ENCODE peak calls at places on chromosomes 2 and 18, in seven cellular contexts. One of them, this sample, is unnamed.

GRCh38 chr2:196380575-196380974 is 209.2 kb upstream of the STK17B start:
- DNase-seq in stomach: no peak
- DNase-seq in RWPE1: no peak
- DNase-seq in iPS DF 6.9: no peak
- DNase-seq in sigmoid colon: no peak
- DNase-seq in CD4-positive, alpha-beta memory T cell: no peak
- DNase-seq in fibroblast of lung: no peak
- DNase-seq in this sample: no peak

GRCh38 chr2:203690110-203691047 is 16.1 kb upstream of the CD28 start:
- DNase-seq in fibroblast of lung: peak
- DNase-seq in CD4-positive, alpha-beta memory T cell: no peak
- DNase-seq in RWPE1: no peak
- DNase-seq in stomach: no peak
- DNase-seq in sigmoid colon: no peak
- DNase-seq in iPS DF 6.9: no peak
- DNase-seq in this sample: no peak

GRCh38 chr2:105856576-105856975 is 111.9 kb downstream of the NCK2 start:
- DNase-seq in sigmoid colon: no peak
- DNase-seq in stomach: no peak
- DNase-seq in CD4-positive, alpha-beta memory T cell: peak
- DNase-seq in iPS DF 6.9: no peak
- DNase-seq in RWPE1: peak
- DNase-seq in fibroblast of lung: no peak
- DNase-seq in this sample: no peak

GRCh38 chr2:219228745-219229374 is 576 bp downstream of the ATG9A start:
- DNase-seq in stomach: no peak
- DNase-seq in iPS DF 6.9: no peak
- DNase-seq in RWPE1: no peak
- DNase-seq in sigmoid colon: peak
- DNase-seq in CD4-positive, alpha-beta memory T cell: no peak
- DNase-seq in fibroblast of lung: no peak
- DNase-seq in this sample: no peak

GRCh38 chr2:64325852-64326577 is 127.9 kb upstream of the LGALSL start:
- DNase-seq in iPS DF 6.9: no peak
- DNase-seq in sigmoid colon: no peak
- DNase-seq in fibroblast of lung: no peak
- DNase-seq in CD4-positive, alpha-beta memory T cell: peak
- DNase-seq in RWPE1: no peak
- DNase-seq in stomach: no peak
- DNase-seq in this sample: no peak

GRCh38 chr2:182921234-182921633 is 54.8 kb upstream of the FRZB start:
- DNase-seq in sigmoid colon: no peak
- DNase-seq in RWPE1: no peak
- DNase-seq in fibroblast of lung: no peak
- DNase-seq in CD4-positive, alpha-beta memory T cell: no peak
- DNase-seq in stomach: no peak
- DNase-seq in iPS DF 6.9: no peak
- DNase-seq in this sample: no peak

GRCh38 chr18:63981719-63982118 is 11.8 kb downstream of the SERPINB8 start:
- DNase-seq in stomach: no peak
- DNase-seq in fibroblast of lung: no peak
- DNase-seq in CD4-positive, alpha-beta memory T cell: no peak
- DNase-seq in sigmoid colon: no peak
- DNase-seq in RWPE1: no peak
- DNase-seq in iPS DF 6.9: no peak
- DNase-seq in this sample: no peak

GRCh38 chr2:159939946-159940345 is 122.5 kb downstream of the PLA2R1 start:
- DNase-seq in RWPE1: peak
- DNase-seq in stomach: no peak
- DNase-seq in fibroblast of lung: peak
- DNase-seq in CD4-positive, alpha-beta memory T cell: no peak
- DNase-seq in sigmoid colon: no peak
- DNase-seq in iPS DF 6.9: no peak
- DNase-seq in this sample: no peak

GRCh38 chr18:25786778-25787177 is 303.6 kb downstream of the SS18 start:
- DNase-seq in stomach: no peak
- DNase-seq in RWPE1: no peak
- DNase-seq in iPS DF 6.9: no peak
- DNase-seq in sigmoid colon: no peak
- DNase-seq in CD4-positive, alpha-beta memory T cell: no peak
- DNase-seq in fibroblast of lung: peak
- DNase-seq in this sample: no peak

GRCh38 chr2:39118786-39119499 is 1.9 kb downstream of the SOS1 start:
- DNase-seq in fibroblast of lung: peak
- DNase-seq in CD4-positive, alpha-beta memory T cell: peak
- DNase-seq in iPS DF 6.9: no peak
- DNase-seq in stomach: no peak
- DNase-seq in RWPE1: peak
- DNase-seq in sigmoid colon: no peak
- DNase-seq in this sample: no peak

GRCh38 chr18:29225351-29225750 is 1048.4 kb upstream of the CDH2 start:
- DNase-seq in CD4-positive, alpha-beta memory T cell: no peak
- DNase-seq in stomach: no peak
- DNase-seq in iPS DF 6.9: no peak
- DNase-seq in fibroblast of lung: peak
- DNase-seq in sigmoid colon: no peak
- DNase-seq in RWPE1: no peak
- DNase-seq in this sample: no peak

GRCh38 chr2:127056086-127056485 is 50.9 kb downstream of the BIN1 start:
- DNase-seq in stomach: no peak
- DNase-seq in fibroblast of lung: no peak
- DNase-seq in iPS DF 6.9: no peak
- DNase-seq in sigmoid colon: no peak
- DNase-seq in RWPE1: no peak
- DNase-seq in CD4-positive, alpha-beta memory T cell: no peak
- DNase-seq in this sample: no peak
- H3K27ac ChIP-seq in stomach: no peak
- H3K27ac ChIP-seq in fibroblast of lung: no peak
- H3K27ac ChIP-seq in iPS DF 6.9: no peak
- H3K27ac ChIP-seq in sigmoid colon: no peak
- H3K27ac ChIP-seq in RWPE1: no peak
- H3K27ac ChIP-seq in CD4-positive, alpha-beta memory T cell: no peak
- H3K27ac ChIP-seq in this sample: no peak

GRCh38 chr2:27914046-27914792 is 23.7 kb downstream of the BABAM2 start:
- DNase-seq in fibroblast of lung: no peak
- DNase-seq in CD4-positive, alpha-beta memory T cell: no peak
- DNase-seq in stomach: no peak
- DNase-seq in RWPE1: no peak
- DNase-seq in sigmoid colon: no peak
- DNase-seq in iPS DF 6.9: no peak
- DNase-seq in this sample: no peak
- H3K27ac ChIP-seq in fibroblast of lung: no peak
- H3K27ac ChIP-seq in CD4-positive, alpha-beta memory T cell: no peak
- H3K27ac ChIP-seq in stomach: no peak
- H3K27ac ChIP-seq in RWPE1: no peak
- H3K27ac ChIP-seq in sigmoid colon: peak
- H3K27ac ChIP-seq in iPS DF 6.9: no peak
- H3K27ac ChIP-seq in this sample: no peak

GRCh38 chr2:84889332-84889731 is 8.4 kb upstream of the TRABD2A start:
- DNase-seq in RWPE1: no peak
- DNase-seq in stomach: no peak
- DNase-seq in iPS DF 6.9: no peak
- DNase-seq in fibroblast of lung: no peak
- DNase-seq in sigmoid colon: peak
- DNase-seq in CD4-positive, alpha-beta memory T cell: no peak
- DNase-seq in this sample: no peak
- H3K27ac ChIP-seq in RWPE1: peak
- H3K27ac ChIP-seq in stomach: peak
- H3K27ac ChIP-seq in iPS DF 6.9: no peak
- H3K27ac ChIP-seq in fibroblast of lung: peak
- H3K27ac ChIP-seq in sigmoid colon: peak
- H3K27ac ChIP-seq in CD4-positive, alpha-beta memory T cell: peak
- H3K27ac ChIP-seq in this sample: no peak

DNA sequence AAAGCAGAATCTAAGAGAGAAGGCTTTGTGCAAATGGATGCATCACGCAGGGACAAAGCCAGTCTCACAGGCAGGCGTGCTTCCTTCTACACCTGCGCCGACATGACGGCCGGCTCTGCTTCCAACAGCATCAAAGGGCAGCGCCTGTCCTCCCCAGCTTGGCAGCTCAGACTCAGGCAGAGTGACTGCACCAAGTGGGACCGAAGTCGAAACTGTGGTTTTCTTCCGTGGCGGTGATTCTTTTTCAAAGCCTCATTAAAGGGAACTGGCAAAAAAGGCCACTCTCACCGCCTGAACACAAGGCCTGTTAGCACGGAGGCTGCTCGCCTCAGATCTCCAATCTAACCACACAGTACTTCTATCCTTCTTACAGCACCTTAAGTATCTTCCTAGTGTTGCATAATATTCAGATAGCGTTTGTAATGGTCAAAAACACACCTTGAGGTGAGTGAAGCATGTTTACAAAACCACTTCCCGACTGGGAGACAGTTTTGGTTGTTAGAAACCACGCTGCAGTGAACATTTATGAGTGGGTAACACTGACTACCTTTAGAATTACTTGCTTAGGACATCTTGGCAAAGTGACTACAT is 236.4 kb downstream of the HDAC4 start:
- DNase-seq in sigmoid colon: peak
- DNase-seq in stomach: no peak
- DNase-seq in fibroblast of lung: peak
- DNase-seq in CD4-positive, alpha-beta memory T cell: peak
- DNase-seq in iPS DF 6.9: no peak
- DNase-seq in RWPE1: no peak
- DNase-seq in this sample: no peak
- H3K27ac ChIP-seq in sigmoid colon: peak
- H3K27ac ChIP-seq in stomach: no peak
- H3K27ac ChIP-seq in fibroblast of lung: no peak
- H3K27ac ChIP-seq in CD4-positive, alpha-beta memory T cell: peak
- H3K27ac ChIP-seq in iPS DF 6.9: no peak
- H3K27ac ChIP-seq in RWPE1: no peak
- H3K27ac ChIP-seq in this sample: no peak